ENCODE peak calls at places on chromosomes 13 and 19, in five cellular contexts. One of them, this sample, is unnamed.

GRCh38 chr13:85693889-85694511 is 105.2 kb downstream of the SLITRK6 start:
- DNase-seq in H9: no peak
- DNase-seq in H1: no peak
- DNase-seq in neuronal stem cell: no peak
- DNase-seq in trophoblast cell: no peak
- DNase-seq in this sample: peak

GRCh38 chr19:57192064-57192395 is 730 bp downstream of the ZNF264 start:
- DNase-seq in H9: no peak
- DNase-seq in H1: no peak
- DNase-seq in neuronal stem cell: no peak
- DNase-seq in trophoblast cell: no peak
- DNase-seq in this sample: no peak

GRCh38 chr19:55088543-55089265 is 13.0 kb downstream of the EPS8L1 start:
- DNase-seq in H9: peak
- DNase-seq in H1: peak
- DNase-seq in neuronal stem cell: peak
- DNase-seq in trophoblast cell: peak
- DNase-seq in this sample: peak

GRCh38 chr13:34654682-34655081 is 287.4 kb upstream of the NBEA start:
- DNase-seq in H9: no peak
- DNase-seq in H1: no peak
- DNase-seq in neuronal stem cell: no peak
- DNase-seq in trophoblast cell: no peak
- DNase-seq in this sample: no peak

GRCh38 chr19:58468216-58468839 is 1.4 kb downstream of the ZNF324 start:
- DNase-seq in H9: no peak
- DNase-seq in H1: no peak
- DNase-seq in neuronal stem cell: no peak
- DNase-seq in trophoblast cell: peak
- DNase-seq in this sample: peak

GRCh38 chr19:279656-280055 is 11.5 kb downstream of the PLPP2 start:
- DNase-seq in H9: no peak
- DNase-seq in H1: no peak
- DNase-seq in neuronal stem cell: no peak
- DNase-seq in trophoblast cell: no peak
- DNase-seq in this sample: no peak

GRCh38 chr19:1063909-1064660 is 2.9 kb upstream of the ARHGAP45 start:
- DNase-seq in H9: peak
- DNase-seq in H1: peak
- DNase-seq in neuronal stem cell: no peak
- DNase-seq in trophoblast cell: peak
- DNase-seq in this sample: no peak

GRCh38 chr19:58097349-58097748 is 682 bp downstream of the ZSCAN18 start:
- DNase-seq in H9: no peak
- DNase-seq in H1: no peak
- DNase-seq in neuronal stem cell: no peak
- DNase-seq in trophoblast cell: no peak
- DNase-seq in this sample: no peak

GRCh38 chr13:107883561-107884175 is 331.7 kb downstream of the LIG4 start:
- DNase-seq in H9: no peak
- DNase-seq in H1: no peak
- DNase-seq in neuronal stem cell: no peak
- DNase-seq in trophoblast cell: no peak
- DNase-seq in this sample: peak

GRCh38 chr13:111398715-111399299 is 78.4 kb downstream of the TEX29 start:
- DNase-seq in H9: no peak
- DNase-seq in H1: no peak
- DNase-seq in neuronal stem cell: no peak
- DNase-seq in trophoblast cell: no peak
- DNase-seq in this sample: no peak

GRCh38 chr13:109816979-109817275 is 30.5 kb upstream of the IRS2 start:
- DNase-seq in H9: no peak
- DNase-seq in H1: no peak
- DNase-seq in neuronal stem cell: no peak
- DNase-seq in trophoblast cell: no peak
- DNase-seq in this sample: no peak

GRCh38 chr13:59447846-59448620 is 715.7 kb downstream of the DIAPH3 start:
- DNase-seq in H9: peak
- DNase-seq in H1: no peak
- DNase-seq in neuronal stem cell: peak
- DNase-seq in trophoblast cell: peak
- DNase-seq in this sample: no peak

GRCh38 chr13:110466261-110466660 is 95.3 kb downstream of the RAB20 start:
- DNase-seq in H9: no peak
- DNase-seq in H1: no peak
- DNase-seq in neuronal stem cell: peak
- DNase-seq in trophoblast cell: no peak
- DNase-seq in this sample: no peak

GRCh38 chr13:29156136-29156535 is 336.0 kb downstream of the MTUS2 start:
- DNase-seq in H9: no peak
- DNase-seq in H1: no peak
- DNase-seq in neuronal stem cell: no peak
- DNase-seq in trophoblast cell: no peak
- DNase-seq in this sample: no peak

GRCh38 chr19:2363419-2363818 is 3.4 kb downstream of the TMPRSS9 start:
- DNase-seq in H9: no peak
- DNase-seq in H1: no peak
- DNase-seq in neuronal stem cell: no peak
- DNase-seq in trophoblast cell: no peak
- DNase-seq in this sample: no peak

GRCh38 chr13:110774051-110774450 is 60.6 kb downstream of the ING1 start:
- DNase-seq in H9: no peak
- DNase-seq in H1: no peak
- DNase-seq in neuronal stem cell: no peak
- DNase-seq in trophoblast cell: peak
- DNase-seq in this sample: no peak

GRCh38 chr19:6588508-6589345 is 2.2 kb downstream of the CD70 start:
- DNase-seq in H9: no peak
- DNase-seq in H1: no peak
- DNase-seq in neuronal stem cell: no peak
- DNase-seq in trophoblast cell: no peak
- DNase-seq in this sample: no peak

GRCh38 chr19:53432088-53432661 is 391 bp downstream of the ZNF761 start:
- DNase-seq in H9: no peak
- DNase-seq in H1: peak
- DNase-seq in neuronal stem cell: peak
- DNase-seq in trophoblast cell: peak
- DNase-seq in this sample: peak

GRCh38 chr19:39492225-39492624 is 6.5 kb upstream of the DLL3 start:
- DNase-seq in H9: no peak
- DNase-seq in H1: no peak
- DNase-seq in neuronal stem cell: no peak
- DNase-seq in trophoblast cell: no peak
- DNase-seq in this sample: no peak

GRCh38 chr13:77918391-77919261 is at the start of gene EDNRB:
- DNase-seq in H9: peak
- DNase-seq in H1: peak
- DNase-seq in neuronal stem cell: peak
- DNase-seq in trophoblast cell: peak
- DNase-seq in this sample: peak

GRCh38 chr19:19134687-19135158 is 3.6 kb downstream of the TMEM161A start:
- DNase-seq in H9: peak
- DNase-seq in H1: peak
- DNase-seq in neuronal stem cell: no peak
- DNase-seq in trophoblast cell: peak
- DNase-seq in this sample: no peak

GRCh38 chr13:89932902-89933301 is 1414.6 kb upstream of the MIR17HG start:
- DNase-seq in H9: no peak
- DNase-seq in H1: no peak
- DNase-seq in neuronal stem cell: no peak
- DNase-seq in trophoblast cell: no peak
- DNase-seq in this sample: no peak

GRCh38 chr13:24270639-24271131 is 38.7 kb upstream of the C1QTNF9 start:
- DNase-seq in H9: no peak
- DNase-seq in H1: no peak
- DNase-seq in neuronal stem cell: no peak
- DNase-seq in trophoblast cell: peak
- DNase-seq in this sample: peak

DNA sequence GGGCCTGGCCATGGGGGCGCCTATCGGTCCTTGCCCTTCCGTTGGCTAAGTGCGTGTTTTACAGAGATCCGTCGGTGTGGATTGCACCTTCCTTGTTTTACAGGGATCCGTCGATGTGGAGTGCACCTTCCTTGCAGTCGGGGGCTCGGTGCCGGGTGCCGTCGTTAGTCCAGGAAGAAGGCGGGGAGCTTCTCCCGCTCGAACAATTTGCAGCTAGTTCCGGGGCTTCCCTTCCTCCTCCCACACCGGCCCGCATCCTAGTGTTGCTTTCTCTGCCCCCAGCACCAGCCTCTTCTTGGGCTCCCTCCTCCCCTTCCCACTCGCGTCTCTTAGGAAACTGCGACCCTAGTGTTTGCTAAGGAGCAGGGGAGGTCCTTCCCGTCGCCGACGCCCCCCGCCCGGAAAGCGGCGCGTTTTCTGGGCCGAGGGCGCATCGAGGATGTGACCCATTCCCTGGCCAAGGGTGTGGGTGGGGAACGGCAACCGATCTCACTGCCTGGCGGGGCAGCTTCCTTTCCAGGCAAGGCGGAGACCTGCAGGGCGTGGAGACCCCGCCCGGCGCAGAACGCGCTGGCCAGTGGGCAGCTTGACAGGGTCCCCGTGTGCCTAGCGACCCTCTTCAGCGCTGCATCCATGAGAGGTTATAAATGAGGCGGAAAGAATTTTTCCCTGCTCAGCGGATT is 75.7 kb upstream of the ZNF91 start:
- DNase-seq in H9: no peak
- DNase-seq in H1: no peak
- DNase-seq in neuronal stem cell: no peak
- DNase-seq in trophoblast cell: peak
- DNase-seq in this sample: no peak
- H2BK12ac ChIP-seq in H9: no peak
- H2BK12ac ChIP-seq in H1: no peak
- H2BK12ac ChIP-seq in neuronal stem cell: no peak
- H2BK12ac ChIP-seq in trophoblast cell: no peak
- H2BK12ac ChIP-seq in this sample: no peak

DNA sequence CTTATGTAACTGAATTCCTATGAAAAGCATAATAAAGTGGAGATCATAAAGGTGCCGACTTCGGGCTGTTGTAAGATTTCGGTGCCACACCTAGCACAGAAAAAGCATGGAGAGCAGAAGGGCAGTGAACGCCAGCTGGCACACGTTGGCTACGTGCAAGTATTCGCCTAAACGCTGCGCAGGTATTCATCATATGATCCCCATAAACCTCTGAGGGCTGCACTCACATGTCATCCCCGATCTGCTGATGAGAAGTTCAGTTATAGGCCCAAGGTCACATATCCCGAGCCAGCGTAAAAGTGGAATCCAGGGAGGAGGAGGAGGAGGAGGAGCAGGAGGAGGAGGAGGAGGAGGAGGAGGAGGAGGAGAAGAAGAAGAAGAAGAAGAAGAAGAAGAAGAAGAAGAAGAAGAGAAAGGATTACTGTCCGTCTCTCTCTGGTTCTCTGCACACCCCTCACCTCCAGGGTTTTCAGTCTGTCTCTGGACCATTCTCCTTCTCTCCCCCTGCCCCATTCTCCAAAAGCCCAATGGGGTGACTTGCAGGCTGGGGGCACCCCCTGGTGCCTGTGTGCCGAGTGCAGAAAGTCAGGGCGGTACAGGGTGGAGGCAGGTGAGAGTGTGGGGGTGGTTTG is 18.6 kb upstream of the CYP2S1 start:
- DNase-seq in H9: no peak
- DNase-seq in H1: no peak
- DNase-seq in neuronal stem cell: no peak
- DNase-seq in trophoblast cell: no peak
- DNase-seq in this sample: no peak
- H3K27ac ChIP-seq in H9: no peak
- H3K27ac ChIP-seq in H1: no peak
- H3K27ac ChIP-seq in neuronal stem cell: no peak
- H3K27ac ChIP-seq in trophoblast cell: peak
- H3K27ac ChIP-seq in this sample: no peak

DNA sequence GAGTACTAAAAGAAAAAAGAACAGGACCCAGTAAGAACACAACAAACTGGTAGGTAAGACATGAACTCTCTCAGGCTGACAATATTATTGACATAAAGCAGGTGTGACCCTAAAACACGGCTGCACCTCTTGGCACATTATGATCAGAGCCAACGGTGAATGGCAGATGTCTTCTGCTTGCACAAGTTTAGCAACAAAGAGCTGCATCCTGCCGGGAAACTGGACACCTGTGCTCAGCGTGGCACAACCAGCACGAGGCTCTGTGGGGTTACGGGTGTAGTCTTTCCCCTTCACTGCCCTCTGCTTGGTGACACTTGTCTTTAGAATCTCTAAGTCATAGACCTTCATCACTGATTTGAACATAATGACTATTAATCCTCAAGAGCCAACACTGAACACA is 97.9 kb downstream of the DOCK9 start:
- DNase-seq in H9: no peak
- DNase-seq in H1: no peak
- DNase-seq in neuronal stem cell: no peak
- DNase-seq in trophoblast cell: no peak
- DNase-seq in this sample: no peak
- H2BK12ac ChIP-seq in H9: no peak
- H2BK12ac ChIP-seq in H1: no peak
- H2BK12ac ChIP-seq in neuronal stem cell: no peak
- H2BK12ac ChIP-seq in trophoblast cell: no peak
- H2BK12ac ChIP-seq in this sample: no peak

DNA sequence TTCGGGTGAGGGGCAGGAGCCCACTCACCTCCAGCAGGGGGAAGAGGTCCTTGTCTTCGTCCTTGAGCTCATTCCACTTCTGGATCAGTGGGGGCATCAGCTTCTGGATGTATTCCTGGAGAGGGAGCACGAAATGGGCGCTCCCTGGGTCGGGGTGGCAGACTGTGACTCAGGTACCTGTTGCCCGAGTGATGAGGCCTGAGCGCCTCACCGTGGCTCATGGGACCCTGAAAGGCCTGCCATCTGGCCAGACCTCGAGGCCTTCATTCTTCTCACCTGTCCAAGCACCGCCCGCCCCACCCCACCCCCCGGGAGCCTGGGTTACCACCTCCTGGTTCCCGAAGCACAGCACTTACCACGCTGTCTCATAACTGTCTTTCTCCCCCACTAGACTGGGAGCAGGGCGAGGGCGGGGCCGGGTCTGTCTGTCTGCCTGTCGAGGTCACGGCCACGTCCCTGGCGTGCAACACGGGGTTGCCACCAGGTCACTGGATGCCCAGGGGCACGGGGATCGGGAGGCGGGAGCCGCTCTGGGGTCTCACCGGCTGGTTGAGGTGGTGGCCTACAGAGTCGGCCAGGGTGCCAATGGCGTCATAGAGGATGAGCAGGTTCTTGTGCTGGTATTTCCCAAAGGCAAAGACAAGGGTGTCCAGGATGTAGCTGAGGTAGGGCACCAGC is 9.4 kb upstream of the FBXW9 start:
- DNase-seq in H9: no peak
- DNase-seq in H1: no peak
- DNase-seq in neuronal stem cell: no peak
- DNase-seq in trophoblast cell: no peak
- DNase-seq in this sample: no peak
- H3K27ac ChIP-seq in H9: no peak
- H3K27ac ChIP-seq in H1: no peak
- H3K27ac ChIP-seq in neuronal stem cell: no peak
- H3K27ac ChIP-seq in trophoblast cell: no peak
- H3K27ac ChIP-seq in this sample: no peak

GRCh38 chr13:100273576-100273975 is 184.7 kb downstream of the PCCA start:
- DNase-seq in H9: no peak
- DNase-seq in H1: no peak
- DNase-seq in neuronal stem cell: no peak
- DNase-seq in trophoblast cell: no peak
- DNase-seq in this sample: no peak
- H2BK12ac ChIP-seq in H9: no peak
- H2BK12ac ChIP-seq in H1: no peak
- H2BK12ac ChIP-seq in neuronal stem cell: no peak
- H2BK12ac ChIP-seq in trophoblast cell: no peak
- H2BK12ac ChIP-seq in this sample: no peak

GRCh38 chr19:4519172-4519496 is 848 bp upstream of the PLIN4 start:
- DNase-seq in H9: no peak
- DNase-seq in H1: no peak
- DNase-seq in neuronal stem cell: no peak
- DNase-seq in trophoblast cell: no peak
- DNase-seq in this sample: no peak
- H3K27ac ChIP-seq in H9: no peak
- H3K27ac ChIP-seq in H1: no peak
- H3K27ac ChIP-seq in neuronal stem cell: no peak
- H3K27ac ChIP-seq in trophoblast cell: no peak
- H3K27ac ChIP-seq in this sample: no peak